ENCODE peak calls at places on chromosomes 1 and 21, in ten cellular contexts. I is cardiac fibroblast, H is fibroblast of lung, E is body of pancreas, M is PC-9, Q is gastrocnemius medialis, F is fibroblast of mammary gland, L is lower leg skin, C is transverse colon, Y is uterus. K is an unnamed sample.

GRCh38 chr1:202590975-202591411 is 119.3 kb downstream of the SYT2 start:
- DNase-seq in F (no peak), C (no peak), L (no peak), H (no peak), M (no peak), Y (no peak), E (no peak), I (no peak), Q (no peak), K (no peak)

GRCh38 chr1:46341222-46342083 is 846 bp downstream of the NSUN4 start:
- DNase-seq in E (peak), M (no peak), Q (peak), C (no peak), H (no peak), I (no peak), L (no peak), Y (peak), F (peak), K (no peak)

GRCh38 chr1:161091093-161091492 is 1.7 kb upstream of the NECTIN4 start:
- DNase-seq in H (no peak), E (no peak), C (no peak), M (no peak), Y (no peak), Q (no peak), L (no peak), F (no peak), I (no peak), K (no peak)

GRCh38 chr1:63486679-63487078 is 36.3 kb downstream of the ITGB3BP start:
- DNase-seq in E (no peak), H (no peak), L (no peak), C (no peak), I (no peak), Q (no peak), F (peak), M (no peak), Y (no peak), K (no peak)

GRCh38 chr21:15221799-15222386 is 157.1 kb upstream of the NRIP1 start:
- DNase-seq in F (peak), Q (peak), M (peak), I (peak), H (peak), E (no peak), L (peak), Y (no peak), C (peak), K (no peak)

GRCh38 chr1:2860476-2861142 is 59.1 kb upstream of the TTC34 start:
- DNase-seq in C (no peak), M (no peak), L (no peak), Y (no peak), E (no peak), F (no peak), I (no peak), Q (no peak), H (no peak), K (no peak)

GRCh38 chr1:240070188-240070587 is 21.5 kb upstream of the FMN2 start:
- DNase-seq in C (no peak), H (no peak), I (no peak), Y (no peak), F (no peak), E (no peak), L (no peak), Q (no peak), M (no peak), K (no peak)

GRCh38 chr1:240927815-240928214 is 315.9 kb upstream of the GREM2 start:
- DNase-seq in L (no peak), E (no peak), M (no peak), Q (no peak), I (no peak), C (peak), H (no peak), F (no peak), Y (no peak), K (no peak)

GRCh38 chr1:6178751-6179563 is 1.2 kb downstream of the CHD5 start:
- DNase-seq in H (no peak), M (no peak), L (no peak), F (no peak), C (no peak), Q (no peak), I (no peak), E (no peak), Y (no peak), K (no peak)

GRCh38 chr21:35988396-35989140 is 71.8 kb downstream of the SETD4 start:
- DNase-seq in Y (no peak), M (no peak), L (no peak), Q (no peak), H (no peak), C (no peak), E (no peak), F (no peak), I (no peak), K (no peak)

GRCh38 chr1:76759950-76760349 is 107.3 kb upstream of the ST6GALNAC5 start:
- DNase-seq in C (no peak), L (no peak), I (peak), F (peak), M (no peak), Y (no peak), Q (no peak), H (peak), E (peak), K (no peak)

GRCh38 chr1:16498573-16499359 is 15.3 kb downstream of the RNU1-1 start:
- DNase-seq in H (peak), M (peak), E (peak), Y (peak), L (peak), I (peak), F (peak), C (peak), Q (peak), K (peak)
- TF ChIP-seq CTCF in H (no peak), M (no peak), E (no peak), Y (peak), L (no peak), I (no peak), F (no peak), C (no peak), Q (peak), K (peak)

GRCh38 chr21:44485796-44486195 is 30.5 kb downstream of the LRRC3 start:
- DNase-seq in E (no peak), Q (no peak), M (no peak), C (no peak), F (no peak), I (no peak), H (no peak), Y (no peak), L (no peak), K (no peak)
- H3K4me3 ChIP-seq in E (no peak), Q (no peak), M (no peak), C (peak), F (peak), I (no peak), H (peak), Y (peak), L (no peak), K (no peak)

GRCh38 chr21:28084951-28085350 is 907.7 kb downstream of the LTN1 start:
- DNase-seq in Y (no peak), C (no peak), Q (no peak), H (no peak), M (no peak), L (no peak), F (no peak), I (no peak), E (no peak), K (no peak)
- TF ChIP-seq CTCF in Y (no peak), C (no peak), Q (no peak), H (no peak), M (no peak), L (no peak), F (no peak), I (no peak), E (no peak), K (no peak)

GRCh38 chr1:44031051-44031899 is at the start of gene SLC6A9:
- DNase-seq in E (peak), H (peak), I (peak), C (peak), Y (peak), M (peak), L (peak), Q (no peak), F (peak), K (peak)

GRCh38 chr1:44029260-44029910 is 1.9 kb downstream of the SLC6A9 start:
- DNase-seq in L (no peak), Y (no peak), H (no peak), Q (no peak), I (no peak), E (peak), F (no peak), C (no peak), M (no peak), K (no peak)

GRCh38 chr1:44030606-44031050 is 634 bp downstream of the SLC6A9 start:
- DNase-seq in M (no peak), L (no peak), I (peak), E (no peak), Y (peak), H (peak), F (peak), C (no peak), Q (peak), K (no peak)

GRCh38 chr1:44031900-44032817 is 897 bp upstream of the SLC6A9 start:
- DNase-seq in Q (no peak), C (peak), H (no peak), E (no peak), M (peak), L (no peak), Y (no peak), F (no peak), I (no peak), K (no peak)

DNA sequence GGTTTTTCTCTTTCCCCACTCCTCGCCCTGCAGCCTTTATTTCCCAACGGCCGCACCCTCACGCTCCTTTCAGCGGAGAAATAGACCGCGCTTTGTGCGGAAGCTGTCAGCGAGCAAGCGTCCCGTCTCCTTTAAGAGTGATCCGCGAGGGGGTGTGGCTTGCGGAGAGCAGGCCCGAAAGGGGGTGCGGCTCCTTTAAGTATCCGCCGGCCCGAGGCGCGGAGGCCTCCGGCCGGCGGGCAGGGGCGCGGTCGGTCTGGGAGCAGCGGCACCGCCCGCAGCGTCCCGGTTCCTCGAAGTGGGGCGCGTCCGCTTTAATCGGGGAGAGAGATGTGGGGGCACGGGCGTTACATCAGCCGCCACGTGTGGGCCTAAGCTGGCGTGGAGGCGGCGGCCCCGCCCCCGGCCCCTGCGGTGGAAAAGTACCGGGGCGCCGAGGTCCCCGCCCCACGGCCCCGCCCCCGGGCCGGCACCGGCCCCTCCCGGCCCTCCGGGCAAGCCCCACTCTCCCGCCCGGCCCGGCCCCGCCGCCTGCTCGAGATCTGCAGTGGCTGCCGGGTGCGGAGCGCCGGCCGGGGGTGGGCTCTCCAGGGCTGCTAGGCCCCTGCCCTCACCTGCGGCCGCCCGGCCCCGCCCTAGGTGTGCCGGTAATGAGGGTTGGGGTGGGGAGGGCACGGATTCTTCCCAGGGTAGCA is 1.2 kb downstream of the SLC6A9 start:
- DNase-seq in Y (peak), Q (peak), H (peak), E (peak), L (peak), M (peak), C (peak), I (peak), F (peak), K (peak)
- H3K4me3 ChIP-seq in Y (peak), Q (peak), H (peak), E (peak), L (peak), M (peak), C (peak), I (peak), F (peak), K (peak)

DNA sequence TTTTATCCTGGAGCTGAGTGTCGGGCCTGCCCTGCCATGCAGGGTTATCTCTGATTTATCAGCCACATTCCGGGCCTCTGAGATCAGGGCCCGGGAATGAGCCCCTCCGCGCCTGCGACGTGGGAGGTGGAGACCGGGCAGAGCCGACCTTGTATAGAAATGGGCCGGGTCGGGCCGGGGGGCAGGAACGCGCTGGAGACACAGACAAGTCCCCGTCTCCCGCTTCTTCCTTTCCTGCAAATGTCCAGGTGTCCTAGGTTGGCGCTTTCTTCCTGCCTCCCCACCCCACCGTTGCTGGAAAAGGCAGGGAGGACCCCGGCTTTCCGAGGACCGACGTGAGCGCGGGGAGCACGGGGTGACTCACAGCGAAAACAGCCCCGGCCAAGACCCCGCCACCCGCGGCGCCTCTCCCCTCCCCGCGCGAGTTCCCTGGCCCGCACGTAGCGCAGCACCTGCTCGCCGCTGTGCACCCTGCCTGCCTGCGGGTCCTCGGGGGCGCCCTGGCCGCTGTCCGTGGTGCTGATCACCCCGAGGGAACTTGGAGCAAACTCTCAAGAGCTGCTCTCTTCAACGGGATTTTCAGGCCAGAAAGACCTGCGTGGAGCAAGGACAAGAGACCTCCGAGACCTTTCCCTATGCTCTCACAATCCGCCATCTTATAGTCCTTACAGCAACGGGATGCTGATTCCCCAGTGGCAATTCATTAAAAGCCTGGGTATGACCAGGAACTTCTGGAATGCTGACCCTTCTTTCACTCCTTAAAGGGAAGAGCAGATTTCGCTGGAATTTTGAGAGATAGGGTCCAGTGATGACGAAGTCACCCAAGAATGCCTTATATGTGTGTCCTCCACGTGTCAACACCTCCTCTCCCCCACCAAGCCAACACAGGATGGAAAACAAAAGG is 475 bp upstream of the NPPB start:
- DNase-seq in M (no peak), F (peak), Y (peak), C (peak), Q (peak), E (peak), I (peak), L (no peak), H (peak), K (peak)
- TF ChIP-seq CTCF in M (no peak), F (peak), Y (peak), C (no peak), Q (no peak), E (peak), I (peak), L (no peak), H (peak), K (peak)

GRCh38 chr1:10968411-10968826 is 44.0 kb upstream of the TARDBP start:
- DNase-seq in I (no peak), C (peak), F (no peak), M (no peak), L (no peak), Y (no peak), H (peak), E (peak), Q (no peak), K (peak)
- H3K4me3 ChIP-seq in I (peak), C (peak), F (no peak), M (no peak), L (no peak), Y (no peak), H (peak), E (no peak), Q (peak), K (peak)

GRCh38 chr1:41473738-41474362 is 10.6 kb downstream of the EDN2 start:
- DNase-seq in H (no peak), E (no peak), I (no peak), L (no peak), F (no peak), M (no peak), Q (no peak), Y (no peak), C (no peak), K (no peak)
- TF ChIP-seq CTCF in H (no peak), E (no peak), I (no peak), L (no peak), F (no peak), M (no peak), Q (no peak), Y (no peak), C (no peak), K (no peak)

GRCh38 chr1:183934284-183934683 is 103.2 kb downstream of the COLGALT2 start:
- DNase-seq in H (no peak), M (no peak), L (no peak), F (no peak), C (no peak), E (no peak), Y (no peak), Q (no peak), I (no peak), K (no peak)

GRCh38 chr1:183933528-183934179 is 103.9 kb downstream of the COLGALT2 start:
- DNase-seq in M (no peak), H (no peak), I (no peak), E (no peak), L (no peak), Q (no peak), C (no peak), Y (no peak), F (no peak), K (no peak)

GRCh38 chr1:183931646-183932271 is 105.8 kb downstream of the COLGALT2 start:
- DNase-seq in M (no peak), L (no peak), Y (no peak), F (peak), C (no peak), H (no peak), I (peak), E (no peak), Q (no peak), K (no peak)

GRCh38 chr1:183936009-183936408 is 101.5 kb downstream of the COLGALT2 start:
- DNase-seq in E (no peak), C (no peak), Q (no peak), I (no peak), H (no peak), Y (no peak), M (no peak), L (no peak), F (no peak), K (no peak)

GRCh38 chr1:183932412-183932811 is 105.1 kb downstream of the COLGALT2 start:
- DNase-seq in E (no peak), C (peak), H (peak), M (no peak), Q (peak), I (peak), L (peak), F (peak), Y (peak), K (no peak)
- H3K4me3 ChIP-seq in E (no peak), C (no peak), H (no peak), M (no peak), Q (no peak), I (no peak), L (no peak), F (no peak), Y (no peak), K (no peak)